ENCODE peak calls at places on chromosome 4, in five cellular contexts. W is WTC11, M is K562, C is H1, J is HCT116. Z is an unnamed sample.

GRCh38 chr4:108535757-108536156 is 84.6 kb upstream of the RPL34 start:
- DNase-seq in M (no peak), W (no peak), J (no peak), C (no peak), Z (no peak)

GRCh38 chr4:7398104-7398423 is 36.7 kb downstream of the PSAPL1 start:
- DNase-seq in J (no peak), W (no peak), M (no peak), C (no peak), Z (no peak)

GRCh38 chr4:7104366-7105031 is 36.6 kb upstream of the GRPEL1 start:
- DNase-seq in M (no peak), C (no peak), W (no peak), J (no peak), Z (no peak)

GRCh38 chr4:177728361-177729152 is 286.3 kb upstream of the AGA start:
- DNase-seq in J (peak), M (no peak), C (no peak), W (no peak), Z (peak)

GRCh38 chr4:92186239-92186638 is 117.5 kb upstream of the GRID2 start:
- DNase-seq in M (no peak), J (no peak), W (no peak), C (no peak), Z (no peak)

GRCh38 chr4:127304356-127304755 is 328.4 kb upstream of the INTU start:
- DNase-seq in W (no peak), J (no peak), C (no peak), M (no peak), Z (no peak)

GRCh38 chr4:41693629-41694028 is 54.9 kb downstream of the PHOX2B start:
- DNase-seq in C (no peak), M (peak), W (no peak), J (no peak), Z (peak)

GRCh38 chr4:107304699-107305286 is 268.7 kb upstream of the DKK2 start:
- DNase-seq in J (no peak), M (no peak), W (no peak), C (no peak), Z (no peak)

GRCh38 chr4:47167391-47167790 is 136.0 kb downstream of the GABRB1 start:
- DNase-seq in M (no peak), C (no peak), J (no peak), W (no peak), Z (no peak)

GRCh38 chr4:1208266-1208961 is 36.0 kb upstream of the SPON2 start:
- DNase-seq in M (no peak), W (no peak), J (no peak), C (no peak), Z (no peak)

GRCh38 chr4:107318078-107318477 is 282.0 kb upstream of the DKK2 start:
- DNase-seq in C (no peak), J (no peak), M (no peak), W (no peak), Z (no peak)

GRCh38 chr4:1510931-1511330 is 104.7 kb upstream of the NKX1-1 start:
- DNase-seq in M (no peak), C (no peak), J (no peak), W (no peak), Z (no peak)

GRCh38 chr4:78940752-78941151 is 1.5 kb upstream of the PAQR3 start:
- DNase-seq in M (no peak), J (no peak), C (no peak), W (no peak), Z (no peak)

GRCh38 chr4:152398060-152398459 is 137.8 kb downstream of the FBXW7 start:
- DNase-seq in W (no peak), J (no peak), C (no peak), M (peak), Z (peak)
- TF ChIP-seq ATF3 in W (no peak), J (no peak), C (no peak), M (no peak), Z (no peak)

GRCh38 chr4:103497692-103498091 is 222.1 kb downstream of the TACR3 start:
- DNase-seq in W (no peak), J (no peak), C (no peak), M (no peak), Z (no peak)
- TF ChIP-seq ATF3 in W (no peak), J (no peak), C (no peak), M (no peak), Z (no peak)

GRCh38 chr4:143626134-143626859 is 74.2 kb downstream of the FREM3 start:
- DNase-seq in C (no peak), W (no peak), M (no peak), J (no peak), Z (no peak)

GRCh38 chr4:143625632-143626031 is 74.8 kb downstream of the FREM3 start:
- DNase-seq in C (no peak), W (no peak), J (no peak), M (no peak), Z (no peak)
- TF ChIP-seq ATF3 in C (no peak), W (no peak), J (no peak), M (no peak), Z (no peak)

GRCh38 chr4:162891788-162892707 is 274.6 kb downstream of the NAF1 start:
- DNase-seq in W (no peak), J (no peak), C (no peak), M (no peak), Z (no peak)
- TF ChIP-seq ATF3 in W (no peak), J (no peak), C (no peak), M (no peak), Z (no peak)

DNA sequence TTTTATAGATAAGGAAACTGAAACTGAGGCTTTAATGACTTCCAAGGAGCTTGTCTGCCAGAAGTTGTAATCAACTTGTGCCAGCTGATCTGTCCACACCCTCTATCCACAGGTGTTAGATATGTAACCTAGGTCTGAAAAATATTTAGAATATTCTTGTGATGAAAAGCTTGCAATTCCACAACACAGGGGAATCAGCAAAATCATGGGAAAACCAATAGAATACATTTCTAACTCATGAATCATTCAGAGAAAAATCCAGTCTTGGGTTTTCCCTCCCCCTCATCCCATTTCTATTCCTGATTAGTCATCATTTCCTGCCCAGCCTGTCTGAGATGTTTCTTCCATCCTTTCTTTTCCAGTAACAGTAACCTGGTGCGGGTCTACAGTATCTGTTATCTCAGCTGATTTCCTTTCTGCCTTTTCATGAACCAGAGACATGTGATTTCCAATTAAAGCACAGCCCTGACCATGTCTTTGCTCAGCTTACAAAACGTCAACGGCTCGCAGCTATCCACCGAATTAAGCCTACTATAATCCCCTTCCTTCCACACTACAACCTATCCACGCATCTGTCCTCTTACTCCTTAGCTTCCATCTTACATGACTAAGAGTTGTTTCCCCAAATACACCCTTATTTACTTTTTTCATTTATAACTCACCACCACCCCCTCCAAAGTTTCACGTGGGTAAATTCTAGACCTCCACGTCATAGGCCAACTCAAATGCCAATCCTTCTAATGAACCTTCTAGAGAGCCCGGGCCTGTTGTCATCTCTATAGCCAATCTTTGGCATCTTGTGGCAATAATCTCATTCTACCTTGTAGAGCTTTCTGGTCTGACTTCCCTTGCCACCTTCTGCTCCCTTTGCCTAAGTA is 951 bp upstream of the NOCT start:
- DNase-seq in W (no peak), J (peak), C (no peak), M (peak), Z (peak)
- TF ChIP-seq ATF3 in W (no peak), J (peak), C (no peak), M (peak), Z (peak)